ENCODE peak calls at places on chromosomes 13 and 19, in nine cellular contexts. B is H54; X is cardiac muscle cell; F is GM23248; S is stimulated activated CD8-positive, alpha-beta memory T cell treated with anti-CD3 and anti-CD28 coated beads, Interleukin-2, amount 100 ng/mL, for 1 hour; V is stromal cell of bone marrow; A is upper lobe of right lung; K is mammary epithelial cell; R is HTR-8/SVneo. I is an unnamed sample.

GRCh38 chr13:91185294-91185863 is 162.1 kb upstream of the MIR17HG start:
- DNase-seq in B (no peak), X (peak), F (peak), S (no peak), V (peak), A (no peak), K (peak), R (peak), I (no peak)

GRCh38 chr19:51258165-51258564 is 7.3 kb downstream of the SIGLECL1 start:
- DNase-seq in B (no peak), X (no peak), F (no peak), S (no peak), V (no peak), A (no peak), K (no peak), R (no peak), I (peak)

GRCh38 chr19:16908759-16909158 is 20.0 kb downstream of the F2RL3 start:
- DNase-seq in B (no peak), X (no peak), F (no peak), S (no peak), V (no peak), A (no peak), K (no peak), R (no peak), I (no peak)

GRCh38 chr13:113406321-113407102 is 42.6 kb upstream of the GRTP1 start:
- DNase-seq in B (no peak), X (no peak), F (no peak), S (no peak), V (no peak), A (peak), K (no peak), R (no peak), I (no peak)

GRCh38 chr13:45297456-45298205 is 43.4 kb downstream of the TPT1 start:
- DNase-seq in B (no peak), X (no peak), F (no peak), S (no peak), V (no peak), A (no peak), K (no peak), R (no peak), I (no peak)

GRCh38 chr13:107069107-107069776 is 501.3 kb upstream of the ARGLU1 start:
- DNase-seq in B (no peak), X (no peak), F (no peak), S (no peak), V (no peak), A (no peak), K (no peak), R (no peak), I (no peak)

GRCh38 chr19:6802336-6803035 is 30.0 kb downstream of the VAV1 start:
- DNase-seq in B (peak), X (peak), F (no peak), S (peak), V (no peak), A (peak), K (no peak), R (peak), I (peak)

GRCh38 chr13:26219726-26220125 is 2.4 kb downstream of the RNF6 start:
- DNase-seq in B (no peak), X (no peak), F (peak), S (no peak), V (no peak), A (no peak), K (peak), R (no peak), I (no peak)

GRCh38 chr19:39971380-39971841 is 446 bp downstream of the PSMC4 start:
- DNase-seq in B (peak), X (no peak), F (peak), S (no peak), V (no peak), A (no peak), K (no peak), R (no peak), I (no peak)

GRCh38 chr19:13814550-13814949 is 19.3 kb downstream of the ZSWIM4 start:
- DNase-seq in B (no peak), X (no peak), F (no peak), S (no peak), V (no peak), A (no peak), K (no peak), R (no peak), I (no peak)

GRCh38 chr13:109010912-109011311 is 381.5 kb downstream of the MYO16 start:
- DNase-seq in B (no peak), X (no peak), F (no peak), S (no peak), V (no peak), A (no peak), K (no peak), R (no peak), I (no peak)

GRCh38 chr19:6753178-6754031 is 13.8 kb downstream of the SH2D3A start:
- DNase-seq in B (peak), X (peak), F (peak), S (peak), V (no peak), A (peak), K (no peak), R (no peak), I (no peak)

GRCh38 chr19:19748249-19748938 is 15.5 kb upstream of the ZNF14 start:
- DNase-seq in B (no peak), X (no peak), F (no peak), S (no peak), V (no peak), A (no peak), K (no peak), R (no peak), I (no peak)

I was measured in KG1.